ENCODE peak calls at places on chromosomes 11 and 22, in four cellular contexts. One of them, this sample, is unnamed.

GRCh38 chr11:113176971-113177370 is 137.4 kb upstream of the TTC12 start:
- DNase-seq in IMR-90: no peak
- DNase-seq in testis: no peak
- DNase-seq in OCI-LY7: no peak
- DNase-seq in this sample: no peak

GRCh38 chr22:27331526-27332281 is 469.9 kb downstream of the MN1 start:
- DNase-seq in IMR-90: peak
- DNase-seq in testis: peak
- DNase-seq in OCI-LY7: no peak
- DNase-seq in this sample: no peak

GRCh38 chr11:48093795-48094642 is 113.7 kb downstream of the PTPRJ start:
- DNase-seq in IMR-90: peak
- DNase-seq in testis: no peak
- DNase-seq in OCI-LY7: no peak
- DNase-seq in this sample: no peak

GRCh38 chr11:87265132-87265531 is 227.4 kb downstream of the TMEM135 start:
- DNase-seq in IMR-90: peak
- DNase-seq in testis: no peak
- DNase-seq in OCI-LY7: no peak
- DNase-seq in this sample: no peak

GRCh38 chr11:67613960-67614715 is 7.4 kb downstream of the NDUFV1 start:
- DNase-seq in IMR-90: peak
- DNase-seq in testis: no peak
- DNase-seq in OCI-LY7: peak
- DNase-seq in this sample: no peak

GRCh38 chr11:57514538-57515331 is 767 bp downstream of the SLC43A1 start:
- DNase-seq in IMR-90: peak
- DNase-seq in testis: peak
- DNase-seq in OCI-LY7: peak
- DNase-seq in this sample: peak

GRCh38 chr11:13972033-13972910 is 9.7 kb downstream of the SPON1 start:
- DNase-seq in IMR-90: peak
- DNase-seq in testis: peak
- DNase-seq in OCI-LY7: no peak
- DNase-seq in this sample: no peak

GRCh38 chr11:128575956-128576340 is 11.4 kb downstream of the ETS1 start:
- DNase-seq in IMR-90: peak
- DNase-seq in testis: no peak
- DNase-seq in OCI-LY7: no peak
- DNase-seq in this sample: no peak

GRCh38 chr22:22400099-22400498 is 108.4 kb downstream of the ZNF280B start:
- DNase-seq in IMR-90: no peak
- DNase-seq in testis: no peak
- DNase-seq in OCI-LY7: no peak
- DNase-seq in this sample: no peak

GRCh38 chr22:22396741-22397291 is 111.7 kb downstream of the ZNF280B start:
- DNase-seq in IMR-90: no peak
- DNase-seq in testis: no peak
- DNase-seq in OCI-LY7: no peak
- DNase-seq in this sample: no peak

GRCh38 chr22:22397292-22397870 is 111.2 kb downstream of the ZNF280B start:
- DNase-seq in IMR-90: no peak
- DNase-seq in testis: peak
- DNase-seq in OCI-LY7: peak
- DNase-seq in this sample: no peak

GRCh38 chr22:22398530-22399327 is 109.8 kb downstream of the ZNF280B start:
- DNase-seq in IMR-90: no peak
- DNase-seq in testis: no peak
- DNase-seq in OCI-LY7: no peak
- DNase-seq in this sample: no peak

DNA sequence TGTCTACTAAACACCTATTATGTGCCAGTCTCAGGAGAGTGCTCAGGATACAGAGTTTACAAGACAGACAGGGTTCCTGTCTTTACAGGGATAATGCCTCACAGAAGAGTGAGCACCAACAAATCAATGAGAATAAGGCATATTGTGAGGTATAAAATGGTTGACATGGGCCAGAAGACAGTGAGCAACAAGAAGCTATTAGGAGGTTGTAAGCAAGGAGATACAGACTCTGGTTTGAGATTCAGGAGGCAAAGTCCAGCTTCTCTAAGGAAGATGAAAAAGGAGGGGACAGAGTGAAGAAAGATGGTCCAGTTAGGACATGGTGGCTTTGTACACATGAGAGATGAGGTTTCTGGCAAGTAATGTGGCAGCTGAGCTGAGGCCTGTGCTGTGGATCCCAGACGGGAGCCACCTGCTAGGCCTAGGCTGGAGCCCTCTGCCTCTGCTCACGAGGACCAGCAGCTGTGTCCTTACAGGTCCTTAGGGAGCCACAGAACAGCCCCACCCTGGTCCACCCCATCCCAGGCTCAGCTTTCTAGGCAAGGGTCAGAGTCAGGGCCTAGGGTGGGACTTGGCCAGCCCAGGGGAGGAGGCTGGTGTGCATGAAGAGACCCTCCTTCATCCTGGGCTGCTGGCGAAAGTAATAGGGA is 110.5 kb downstream of the ZNF280B start:
- DNase-seq in IMR-90: no peak
- DNase-seq in testis: peak
- DNase-seq in OCI-LY7: peak
- DNase-seq in this sample: no peak
- H3K27ac ChIP-seq in IMR-90: no peak
- H3K27ac ChIP-seq in testis: no peak
- H3K27ac ChIP-seq in OCI-LY7: no peak
- H3K27ac ChIP-seq in this sample: no peak

DNA sequence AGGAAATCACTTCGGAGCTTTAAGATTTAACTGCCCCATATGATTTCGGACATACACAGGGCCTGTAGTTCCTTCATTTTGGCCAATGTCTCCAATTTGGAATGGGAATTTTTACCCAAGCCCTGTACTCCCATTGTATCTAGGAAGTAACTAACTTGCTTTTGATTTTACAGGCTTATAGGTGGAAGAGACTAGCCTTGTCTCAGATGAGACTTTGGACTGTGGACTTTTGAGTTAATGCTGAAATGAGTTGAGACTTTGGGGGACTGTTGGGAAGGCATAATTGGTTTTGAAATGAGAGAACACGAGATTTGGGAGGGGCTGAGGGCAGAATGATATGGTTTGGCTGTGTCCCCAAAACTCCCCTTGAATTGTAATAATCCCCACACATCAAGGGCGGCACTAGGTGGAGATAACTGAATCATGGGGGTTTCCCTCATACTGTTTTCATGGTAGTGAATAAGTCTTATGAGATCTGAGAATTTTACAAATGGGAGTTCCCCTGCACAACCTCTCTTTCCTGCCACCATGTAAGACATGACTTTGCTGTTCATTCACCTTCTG is 130.5 kb downstream of the LARGE1 start:
- DNase-seq in IMR-90: no peak
- DNase-seq in testis: no peak
- DNase-seq in OCI-LY7: no peak
- DNase-seq in this sample: no peak
- H3K27ac ChIP-seq in IMR-90: no peak
- H3K27ac ChIP-seq in testis: no peak
- H3K27ac ChIP-seq in OCI-LY7: no peak
- H3K27ac ChIP-seq in this sample: no peak

GRCh38 chr11:12628322-12628721 is 45.9 kb upstream of the TEAD1 start:
- DNase-seq in IMR-90: no peak
- DNase-seq in testis: no peak
- DNase-seq in OCI-LY7: no peak
- DNase-seq in this sample: no peak

GRCh38 chr11:12624595-12624994 is 49.6 kb upstream of the TEAD1 start:
- DNase-seq in IMR-90: no peak
- DNase-seq in testis: no peak
- DNase-seq in OCI-LY7: no peak
- DNase-seq in this sample: no peak

GRCh38 chr11:12626616-12627015 is 47.6 kb upstream of the TEAD1 start:
- DNase-seq in IMR-90: peak
- DNase-seq in testis: no peak
- DNase-seq in OCI-LY7: no peak
- DNase-seq in this sample: no peak

GRCh38 chr11:12623869-12624268 is 50.4 kb upstream of the TEAD1 start:
- DNase-seq in IMR-90: no peak
- DNase-seq in testis: no peak
- DNase-seq in OCI-LY7: no peak
- DNase-seq in this sample: no peak

GRCh38 chr11:12625438-12626071 is 48.7 kb upstream of the TEAD1 start:
- DNase-seq in IMR-90: peak
- DNase-seq in testis: no peak
- DNase-seq in OCI-LY7: no peak
- DNase-seq in this sample: no peak
- H3K27ac ChIP-seq in IMR-90: no peak
- H3K27ac ChIP-seq in testis: no peak
- H3K27ac ChIP-seq in OCI-LY7: no peak
- H3K27ac ChIP-seq in this sample: no peak

GRCh38 chr11:121367434-121367833 is 74.9 kb downstream of the SC5D start:
- DNase-seq in IMR-90: peak
- DNase-seq in testis: no peak
- DNase-seq in OCI-LY7: peak
- DNase-seq in this sample: no peak

GRCh38 chr11:121368504-121368903 is 75.9 kb downstream of the SC5D start:
- DNase-seq in IMR-90: no peak
- DNase-seq in testis: no peak
- DNase-seq in OCI-LY7: no peak
- DNase-seq in this sample: no peak

GRCh38 chr11:121366970-121367369 is 74.4 kb downstream of the SC5D start:
- DNase-seq in IMR-90: no peak
- DNase-seq in testis: no peak
- DNase-seq in OCI-LY7: peak
- DNase-seq in this sample: no peak

GRCh38 chr11:121366038-121366437 is 73.5 kb downstream of the SC5D start:
- DNase-seq in IMR-90: no peak
- DNase-seq in testis: no peak
- DNase-seq in OCI-LY7: no peak
- DNase-seq in this sample: no peak

DNA sequence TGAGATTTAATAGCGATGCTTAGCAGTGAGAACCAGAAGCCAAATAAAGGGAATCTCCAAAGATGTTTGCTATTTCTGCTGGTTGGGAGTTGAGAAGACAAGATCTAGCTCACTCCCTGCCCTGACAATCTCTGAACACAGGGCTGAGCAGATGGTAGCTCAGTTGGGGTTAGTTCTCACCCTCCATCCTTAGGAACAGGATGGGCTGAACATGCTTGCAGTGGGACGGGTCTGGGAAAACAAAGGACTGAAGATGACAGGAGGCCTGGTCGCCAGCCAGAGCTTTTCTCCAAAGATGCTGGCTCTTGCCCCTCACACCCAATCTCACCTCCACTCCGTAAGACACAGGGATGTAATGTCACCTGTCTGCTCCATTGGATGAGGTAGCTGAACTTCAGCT is 72.7 kb downstream of the SC5D start:
- DNase-seq in IMR-90: no peak
- DNase-seq in testis: no peak
- DNase-seq in OCI-LY7: no peak
- DNase-seq in this sample: no peak
- H3K27ac ChIP-seq in IMR-90: no peak
- H3K27ac ChIP-seq in testis: no peak
- H3K27ac ChIP-seq in OCI-LY7: peak
- H3K27ac ChIP-seq in this sample: no peak

GRCh38 chr11:12693485-12694181 is 19.4 kb downstream of the TEAD1 start:
- DNase-seq in IMR-90: peak
- DNase-seq in testis: peak
- DNase-seq in OCI-LY7: peak
- DNase-seq in this sample: peak
- H3K27ac ChIP-seq in IMR-90: peak
- H3K27ac ChIP-seq in testis: peak
- H3K27ac ChIP-seq in OCI-LY7: peak
- H3K27ac ChIP-seq in this sample: peak

GRCh38 chr11:111974451-111974850 is 37.3 kb downstream of the DIXDC1 start:
- DNase-seq in IMR-90: no peak
- DNase-seq in testis: no peak
- DNase-seq in OCI-LY7: no peak
- DNase-seq in this sample: no peak
- H3K27ac ChIP-seq in IMR-90: no peak
- H3K27ac ChIP-seq in testis: no peak
- H3K27ac ChIP-seq in OCI-LY7: no peak
- H3K27ac ChIP-seq in this sample: no peak

DNA sequence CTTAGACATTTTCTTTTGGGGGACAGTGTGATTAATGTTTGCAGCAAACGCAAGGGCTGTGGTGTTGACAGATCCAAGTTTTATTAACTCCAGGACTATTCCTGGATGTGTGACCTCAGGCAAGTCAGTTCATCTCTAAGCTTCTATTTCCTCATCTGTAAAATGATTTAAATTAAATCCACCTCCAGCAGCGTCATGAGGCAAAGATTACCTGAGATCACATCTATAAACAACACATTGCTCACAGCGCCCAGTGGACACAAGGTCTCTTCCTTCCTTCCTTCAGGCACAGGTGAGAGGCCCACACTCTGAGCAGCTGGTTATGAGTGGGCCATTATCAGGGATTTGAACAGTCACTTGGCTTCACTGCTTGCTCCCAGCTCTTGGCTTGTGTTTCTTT is 111.2 kb upstream of the RASSF10 start:
- DNase-seq in IMR-90: no peak
- DNase-seq in testis: no peak
- DNase-seq in OCI-LY7: no peak
- DNase-seq in this sample: no peak
- H3K27ac ChIP-seq in IMR-90: no peak
- H3K27ac ChIP-seq in testis: no peak
- H3K27ac ChIP-seq in OCI-LY7: no peak
- H3K27ac ChIP-seq in this sample: no peak

GRCh38 chr11:9662273-9662672 is 1.6 kb upstream of the SWAP70 start:
- DNase-seq in IMR-90: no peak
- DNase-seq in testis: no peak
- DNase-seq in OCI-LY7: peak
- DNase-seq in this sample: no peak
- H3K27ac ChIP-seq in IMR-90: no peak
- H3K27ac ChIP-seq in testis: no peak
- H3K27ac ChIP-seq in OCI-LY7: no peak
- H3K27ac ChIP-seq in this sample: no peak

GRCh38 chr11:110119317-110119716 is 26.1 kb downstream of the ZC3H12C start:
- DNase-seq in IMR-90: no peak
- DNase-seq in testis: no peak
- DNase-seq in OCI-LY7: no peak
- DNase-seq in this sample: no peak

GRCh38 chr11:110123003-110123402 is 29.8 kb downstream of the ZC3H12C start:
- DNase-seq in IMR-90: peak
- DNase-seq in testis: no peak
- DNase-seq in OCI-LY7: no peak
- DNase-seq in this sample: no peak

GRCh38 chr11:110125632-110126031 is 32.4 kb downstream of the ZC3H12C start:
- DNase-seq in IMR-90: peak
- DNase-seq in testis: no peak
- DNase-seq in OCI-LY7: no peak
- DNase-seq in this sample: no peak

GRCh38 chr11:110124605-110125004 is 31.4 kb downstream of the ZC3H12C start:
- DNase-seq in IMR-90: no peak
- DNase-seq in testis: no peak
- DNase-seq in OCI-LY7: no peak
- DNase-seq in this sample: no peak

DNA sequence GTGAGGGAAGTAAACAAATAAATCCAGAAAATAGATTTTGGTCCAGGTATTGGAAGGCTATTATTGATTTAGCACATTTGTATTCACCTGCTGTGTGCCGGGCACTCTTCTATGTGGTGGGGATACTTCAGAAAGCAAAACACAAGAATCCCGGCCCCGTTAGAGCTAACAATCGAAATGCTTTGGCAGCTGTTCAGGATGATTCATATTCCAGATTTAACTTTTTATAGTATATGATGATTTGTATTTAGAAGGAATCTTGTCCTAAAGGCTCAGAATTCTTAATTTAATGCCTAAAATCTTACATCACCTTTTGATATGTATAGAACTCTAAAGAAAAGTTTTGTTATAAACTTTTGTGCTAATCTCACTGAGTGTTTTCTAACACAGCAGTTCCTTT is 28.0 kb downstream of the ZC3H12C start:
- DNase-seq in IMR-90: peak
- DNase-seq in testis: no peak
- DNase-seq in OCI-LY7: no peak
- DNase-seq in this sample: no peak
- H3K27ac ChIP-seq in IMR-90: no peak
- H3K27ac ChIP-seq in testis: no peak
- H3K27ac ChIP-seq in OCI-LY7: no peak
- H3K27ac ChIP-seq in this sample: no peak